ENCODE peak calls at places on chromosomes 2 and 18, in seven cellular contexts. T is pancreas, Z is body of pancreas, N is bronchial epithelial cell, H is astrocyte, P is OCI-LY7, R is PC-3. J is an unnamed sample.
A peak's percentile ranks its signal among the peaks of the same experiment; 100 is the strongest.

GRCh38 chr18:43012951-43013350 is 102.5 kb downstream of the RIT2 start:
- DNase-seq in T (no peak), Z (no peak), N (peak; percentile 51), H (no peak), P (no peak), R (no peak), J (no peak)

GRCh38 chr2:47728551-47728950 is 54.4 kb upstream of the MSH6 start:
- DNase-seq in T (no peak), Z (no peak), N (no peak), H (no peak), P (no peak), R (no peak), J (no peak)

GRCh38 chr2:47300609-47301276 is 102.2 kb upstream of the MSH2 start:
- DNase-seq in T (no peak), Z (no peak), N (no peak), H (no peak), P (peak; percentile 66), R (no peak), J (no peak)

GRCh38 chr2:235552671-235553070 is 58.8 kb downstream of the AGAP1 start:
- DNase-seq in T (no peak), Z (no peak), N (no peak), H (no peak), P (no peak), R (no peak), J (no peak)

GRCh38 chr2:227004482-227004881 is 159.5 kb downstream of the COL4A4 start:
- DNase-seq in T (no peak), Z (no peak), N (no peak), H (no peak), P (no peak), R (no peak), J (no peak)

GRCh38 chr18:72086421-72086820 is 457.7 kb downstream of the CBLN2 start:
- DNase-seq in T (no peak), Z (no peak), N (peak; percentile 8), H (peak; percentile 4), P (peak; percentile 31), R (peak; percentile 44), J (no peak)

GRCh38 chr2:240920783-240921231 is 14.7 kb downstream of the CROCC2 start:
- DNase-seq in T (peak; percentile 8), Z (peak; percentile 3), N (no peak), H (no peak), P (no peak), R (no peak), J (no peak)

GRCh38 chr2:38465789-38466127 is 88.7 kb upstream of the ATL2 start:
- DNase-seq in T (peak; percentile 13), Z (peak; percentile 38), N (peak; percentile 49), H (no peak), P (peak; percentile 88), R (peak; percentile 63), J (no peak)

GRCh38 chr18:56235773-56236115 is 402.6 kb downstream of the TXNL1 start:
- DNase-seq in T (no peak), Z (no peak), N (no peak), H (peak; percentile 26), P (no peak), R (no peak), J (no peak)

GRCh38 chr18:67265464-67266245 is 250.9 kb downstream of the DSEL start:
- DNase-seq in T (no peak), Z (no peak), N (peak; percentile 76), H (peak; percentile 93), P (no peak), R (peak; percentile 86), J (peak; percentile 19)

GRCh38 chr2:23200056-23200455 is 184.9 kb upstream of the KLHL29 start:
- DNase-seq in T (no peak), Z (no peak), N (no peak), H (no peak), P (no peak), R (no peak), J (no peak)

GRCh38 chr18:55534996-55535395 is 53.0 kb downstream of the TCF4 start:
- DNase-seq in T (no peak), Z (no peak), N (no peak), H (no peak), P (no peak), R (no peak), J (no peak)

GRCh38 chr2:130913891-130914290 is 77.2 kb downstream of the ARHGEF4 start:
- DNase-seq in T (no peak), Z (no peak), N (no peak), H (no peak), P (no peak), R (no peak), J (no peak)

GRCh38 chr18:35289293-35290069 is 548 bp downstream of the ZSCAN30 start:
- DNase-seq in T (peak; percentile 31), Z (peak; percentile 60), N (peak; percentile 19), H (no peak), P (peak; percentile 1), R (no peak), J (no peak)

GRCh38 chr2:66531156-66531555 is 96.2 kb downstream of the MEIS1 start:
- DNase-seq in T (no peak), Z (no peak), N (no peak), H (peak; percentile 22), P (no peak), R (peak; percentile 17), J (no peak)

GRCh38 chr2:54947121-54947520 is 103.1 kb downstream of the RTN4 start:
- DNase-seq in T (no peak), Z (no peak), N (no peak), H (no peak), P (no peak), R (no peak), J (no peak)
- H3K4me3 ChIP-seq in T (no peak overlapping the region), Z (no peak overlapping the region), N (no peak overlapping the region), H (no peak overlapping the region), P (no peak overlapping the region), R (no peak overlapping the region), J (no peak overlapping the region)

DNA sequence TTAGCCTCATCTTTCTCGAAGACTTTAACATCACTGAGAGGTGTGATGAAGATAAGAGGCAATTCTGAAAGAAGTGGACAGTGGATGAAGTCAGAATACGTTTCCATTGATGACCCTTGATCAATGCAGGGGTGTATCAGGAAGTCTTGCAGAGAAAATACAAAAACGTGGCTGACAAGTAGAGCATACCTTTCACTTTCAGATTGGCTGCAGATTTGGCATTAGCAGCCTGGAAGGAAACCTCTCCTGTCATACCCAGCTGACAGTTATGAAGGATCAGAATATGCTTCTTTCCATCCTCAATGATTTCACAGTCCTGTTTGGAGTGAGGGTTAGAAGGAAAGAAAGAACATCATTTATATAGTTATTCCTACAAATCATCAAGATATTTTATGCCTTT is 152.5 kb downstream of the PLEKHA3 start:
- DNase-seq in T (no peak), Z (no peak), N (no peak), H (no peak), P (no peak), R (no peak), J (no peak)
- H3K36me3 ChIP-seq in T (peaks cover 43% of the 10 kb centered on the region), Z (peaks cover 2% of the 10 kb centered on the region), N (no peaks in the 10 kb centered on the region), H (no peaks in the 10 kb centered on the region), P (no peaks in the 10 kb centered on the region), R (no peaks in the 10 kb centered on the region), J (no peaks in the 10 kb centered on the region)

DNA sequence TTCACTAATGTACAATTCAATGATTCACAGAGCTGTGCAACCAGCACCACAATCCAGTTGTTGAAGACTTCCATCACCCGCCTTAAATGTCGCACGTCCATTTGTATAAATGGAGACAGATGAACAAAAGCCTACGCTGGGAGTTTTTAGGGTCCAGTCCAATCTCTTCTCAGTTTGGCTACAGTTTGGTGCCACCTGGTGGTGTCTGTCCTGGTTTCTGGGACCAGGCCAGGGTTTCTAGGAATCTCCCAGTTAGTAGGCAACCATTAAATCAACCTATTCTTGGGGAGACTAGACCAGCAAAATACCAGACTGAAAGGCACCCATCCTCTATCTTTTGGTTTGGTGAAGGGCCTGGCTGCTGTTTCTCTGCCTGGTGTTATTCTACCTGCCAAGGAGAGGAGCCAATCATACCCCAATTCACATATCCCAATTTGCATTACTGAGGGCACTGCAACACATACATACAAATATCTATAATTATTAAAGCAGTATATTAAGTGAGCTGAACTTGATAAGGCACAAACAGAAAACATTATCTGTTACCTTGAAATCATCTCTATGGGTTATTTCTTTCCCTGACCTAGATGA is 3.2 kb upstream of the DDX1 start:
- DNase-seq in T (peak; percentile 67), Z (peak; percentile 79), N (peak; percentile 46), H (peak; percentile 33), P (peak; percentile 51), R (peak; percentile 79), J (no peak)
- TF ChIP-seq CTCF in T (peak; percentile 46), Z (peak; percentile 49), N (peak; percentile 76), H (peak; percentile 77), P (peak; percentile 79), R (peak; percentile 88), J (peak; percentile 69)

GRCh38 chr2:118844261-118845004 is 3.0 kb downstream of the EN1 start:
- DNase-seq in T (no peak), Z (no peak), N (no peak), H (no peak), P (no peak), R (no peak), J (no peak)
- H3K4me3 ChIP-seq in T (no peak overlapping the region), Z (no peak overlapping the region), N (no peak overlapping the region), H (peak overlapping the region; percentile 65), P (no peak overlapping the region), R (no peak overlapping the region), J (no peak overlapping the region)